ENCODE peak calls at places on chromosomes 6 and 20, in four cellular contexts. F is mesendoderm, O is AG10803, C is iPS-NIHi11. G is an unnamed sample.

GRCh38 chr20:56328861-56329260 is 29.9 kb upstream of the FAM210B start:
- DNase-seq in F (peak), O (no peak), C (peak), G (no peak)

GRCh38 chr6:81985191-81985590 is 232.7 kb upstream of the TENT5A start:
- DNase-seq in F (no peak), O (no peak), C (no peak), G (no peak)

GRCh38 chr20:7248392-7248992 is 481.0 kb downstream of the BMP2 start:
- DNase-seq in F (no peak), O (no peak), C (no peak), G (no peak)

GRCh38 chr20:32763202-32763999 is 1.2 kb downstream of the DNMT3B start:
- DNase-seq in O (no peak), F (peak), C (peak), G (no peak)

GRCh38 chr6:111898452-111898851 is 25.2 kb upstream of the FYN start:
- DNase-seq in C (no peak), F (peak), O (no peak), G (no peak)

GRCh38 chr20:2899243-2899642 is 26.0 kb downstream of the PTPRA start:
- DNase-seq in O (no peak), F (no peak), C (no peak), G (no peak)

GRCh38 chr20:2521369-2522305 is 12.9 kb upstream of the ZNF343 start:
- DNase-seq in C (peak), O (peak), F (peak), G (peak)

GRCh38 chr6:111461860-111462259 is 21.2 kb downstream of the REV3L start:
- DNase-seq in O (no peak), F (no peak), C (no peak), G (no peak)

GRCh38 chr20:62500237-62500864 is 24.6 kb upstream of the GATA5 start:
- DNase-seq in F (peak), C (peak), O (peak), G (peak)

GRCh38 chr20:50982372-50982771 is 23.8 kb downstream of the MOCS3 start:
- DNase-seq in O (peak), F (no peak), C (no peak), G (no peak)

GRCh38 chr20:36548006-36548315 is 6.6 kb downstream of the MYL9 start:
- DNase-seq in C (peak), O (no peak), F (peak), G (no peak)

G was measured in hippocampal formation.